ENCODE peak calls at places on chromosomes 12 and 14, in six cellular contexts. Y is A549, I is cardiac muscle cell, H is lower leg skin, X is HCT116, T is esophagus squamous epithelium. S is an unnamed sample.
A peak's percentile ranks its signal among the peaks of the same experiment; 100 is the strongest.

GRCh38 chr12:127162307-127162706 is 1104.7 kb upstream of the TMEM132C start:
- DNase-seq in Y (peak; percentile 53), I (peak; percentile 9), H (no peak), X (peak; percentile 23), T (no peak), S (no peak)

GRCh38 chr12:57755194-57755453 is 221 bp downstream of the MARCHF9 start:
- DNase-seq in Y (no peak), I (no peak), H (no peak), X (no peak), T (no peak), S (no peak)

GRCh38 chr12:14185441-14186192 is 179.9 kb upstream of the ATF7IP start:
- DNase-seq in Y (peak; percentile 49), I (peak; percentile 73), H (no peak), X (peak; percentile 39), T (no peak), S (peak; percentile 40)

GRCh38 chr12:63995512-63995911 is 151.0 kb downstream of the SRGAP1 start:
- DNase-seq in Y (no peak), I (no peak), H (no peak), X (no peak), T (no peak), S (no peak)

GRCh38 chr14:60092516-60092915 is 793 bp downstream of the PCNX4 start:
- DNase-seq in Y (peak; percentile 42), I (peak; percentile 49), H (no peak), X (no peak), T (no peak), S (peak; percentile 54)

GRCh38 chr12:99553461-99553860 is 94.1 kb upstream of the GARIN6 start:
- DNase-seq in Y (peak; percentile 13), I (no peak), H (no peak), X (no peak), T (no peak), S (no peak)

GRCh38 chr14:41022932-41023331 is 583.7 kb upstream of the LRFN5 start:
- DNase-seq in Y (no peak), I (no peak), H (no peak), X (no peak), T (no peak), S (peak; percentile 11)

GRCh38 chr12:69204191-69204590 is 35.2 kb upstream of the CPSF6 start:
- DNase-seq in Y (no peak), I (no peak), H (no peak), X (no peak), T (no peak), S (no peak)

GRCh38 chr12:6827437-6827894 is 741 bp upstream of the P3H3 start:
- DNase-seq in Y (peak; percentile 84), I (peak; percentile 91), H (peak; percentile 86), X (peak; percentile 69), T (no peak), S (peak; percentile 83)

GRCh38 chr12:129394416-129394815 is 509.4 kb downstream of the TMEM132D start:
- DNase-seq in Y (no peak), I (no peak), H (no peak), X (no peak), T (no peak), S (no peak)

GRCh38 chr12:64737539-64737938 is 21.7 kb downstream of the GNS start:
- DNase-seq in Y (no peak), I (no peak), H (no peak), X (peak; percentile 15), T (no peak), S (no peak)

GRCh38 chr14:105486974-105487448 is 325 bp downstream of the CRIP1 start:
- DNase-seq in Y (peak; percentile 78), I (no peak), H (no peak), X (no peak), T (no peak), S (no peak)

GRCh38 chr14:102539544-102540309 is 30.2 kb upstream of the ANKRD9 start:
- DNase-seq in Y (no peak), I (no peak), H (no peak), X (no peak), T (no peak), S (peak; percentile 69)

GRCh38 chr14:37116933-37117844 is 55.2 kb downstream of the SLC25A21 start:
- DNase-seq in Y (peak; percentile 74), I (no peak), H (no peak), X (peak; percentile 6), T (no peak), S (peak; percentile 61)

GRCh38 chr14:103151270-103151933 is 28.1 kb downstream of the TNFAIP2 start:
- DNase-seq in Y (no peak), I (no peak), H (no peak), X (no peak), T (no peak), S (no peak)

GRCh38 chr12:110042260-110042659 is 6.1 kb downstream of the C12orf76 start:
- DNase-seq in Y (peak; percentile 72), I (no peak), H (no peak), X (no peak), T (no peak), S (no peak)

GRCh38 chr14:59707778-59708635 is 131.4 kb upstream of the CCDC175 start:
- DNase-seq in Y (no peak), I (no peak), H (no peak), X (no peak), T (no peak), S (no peak)

GRCh38 chr12:69161835-69162234 is 77.5 kb upstream of the CPSF6 start:
- DNase-seq in Y (no peak), I (no peak), H (no peak), X (no peak), T (no peak), S (no peak)

GRCh38 chr12:92028039-92028709 is 117.5 kb downstream of the BTG1 start:
- DNase-seq in Y (no peak), I (no peak), H (no peak), X (no peak), T (no peak), S (no peak)

GRCh38 chr14:100692859-100693558 is 33.7 kb upstream of the DLK1 start:
- DNase-seq in Y (peak; percentile 85), I (no peak), H (no peak), X (peak; percentile 91), T (no peak), S (peak; percentile 83)

GRCh38 chr12:26226629-26227375 is 31.4 kb downstream of the SSPN start:
- DNase-seq in Y (no peak), I (peak; percentile 55), H (no peak), X (no peak), T (no peak), S (no peak)

GRCh38 chr14:100747736-100748135 is 21.0 kb downstream of the DLK1 start:
- DNase-seq in Y (no peak), I (no peak), H (no peak), X (no peak), T (no peak), S (no peak)

GRCh38 chr12:45322810-45323209 is 106.9 kb downstream of the ANO6 start:
- DNase-seq in Y (no peak), I (no peak), H (no peak), X (no peak), T (no peak), S (no peak)

GRCh38 chr14:42475289-42475688 is 868.6 kb downstream of the LRFN5 start:
- DNase-seq in Y (no peak), I (no peak), H (no peak), X (no peak), T (no peak), S (no peak)

GRCh38 chr12:96260644-96261043 is 66.5 kb downstream of the ELK3 start:
- DNase-seq in Y (no peak), I (no peak), H (no peak), X (no peak), T (no peak), S (no peak)

GRCh38 chr12:89234324-89235114 is 117.8 kb downstream of the DUSP6 start:
- DNase-seq in Y (no peak), I (no peak), H (no peak), X (no peak), T (no peak), S (no peak)

GRCh38 chr12:27652174-27652763 is 44.0 kb upstream of the REP15 start:
- DNase-seq in Y (peak; percentile 82), I (peak; percentile 90), H (peak; percentile 69), X (peak; percentile 58), T (no peak), S (peak; percentile 85)

GRCh38 chr12:67928621-67929369 is 60.5 kb upstream of the IFNG-AS1 start:
- DNase-seq in Y (no peak), I (no peak), H (no peak), X (no peak), T (no peak), S (no peak)

GRCh38 chr12:130192667-130193345 is 30.5 kb downstream of the FZD10 start:
- DNase-seq in Y (peak; percentile 12), I (peak; percentile 5), H (no peak), X (no peak), T (no peak), S (no peak)

GRCh38 chr14:20683896-20684661 is at the start of gene RNASE4:
- DNase-seq in Y (peak; percentile 92), I (peak; percentile 70), H (peak; percentile 91), X (peak; percentile 78), T (peak; percentile 26), S (peak; percentile 87)

GRCh38 chr12:122730215-122731014 is at the start of gene HCAR1:
- DNase-seq in Y (no peak), I (no peak), H (no peak), X (no peak), T (no peak), S (peak; percentile 57)

GRCh38 chr12:98998697-98999299 is 353.7 kb downstream of the APAF1 start:
- DNase-seq in Y (peak; percentile 47), I (peak; percentile 59), H (no peak), X (peak; percentile 12), T (no peak), S (peak; percentile 43)

GRCh38 chr12:72141381-72141780 is 130.8 kb upstream of the TRHDE start:
- DNase-seq in Y (peak; percentile 24), I (no peak), H (no peak), X (peak; percentile 22), T (no peak), S (peak; percentile 2)
- TF ChIP-seq CTCF in Y (no peak), I (no peak), H (no peak), X (peak; percentile 68), T (no peak), S (peak; percentile 2)

GRCh38 chr14:91834571-91834970 is 32.8 kb downstream of the TC2N start:
- DNase-seq in Y (no peak), I (no peak), H (no peak), X (no peak), T (no peak), S (no peak)
- H3K4me3 ChIP-seq in Y (no peak overlapping the region), I (no peak overlapping the region), H (no peak overlapping the region), X (no peak overlapping the region), T (no peak overlapping the region), S (no peak overlapping the region)

DNA sequence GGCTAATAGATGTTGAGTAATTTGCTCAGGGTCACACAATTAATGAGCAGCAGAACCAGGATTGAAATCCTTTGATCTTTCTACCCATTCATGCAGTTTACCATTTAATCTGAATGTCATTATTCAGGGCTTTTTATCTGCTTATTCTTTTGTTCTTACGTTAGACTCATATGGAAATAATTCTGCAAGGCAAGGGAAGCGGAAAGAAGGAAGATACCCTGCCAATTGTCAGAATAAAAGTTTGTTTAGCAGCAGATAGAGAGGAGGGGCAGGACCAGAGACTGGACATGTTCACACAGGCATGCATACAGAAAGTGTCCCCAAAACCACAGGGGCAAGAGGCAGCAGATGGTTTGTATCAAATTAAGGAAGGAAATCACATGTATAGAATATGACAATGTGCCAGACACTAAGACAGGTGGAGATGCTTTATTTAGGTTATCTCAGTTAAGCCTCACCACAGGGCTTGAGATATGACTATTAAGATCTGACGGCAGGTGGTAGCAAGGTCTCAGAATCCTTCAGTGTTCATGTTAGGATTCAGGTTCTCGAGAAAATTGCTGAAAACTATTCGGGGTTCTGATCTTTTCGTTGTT is 29.8 kb downstream of the BRMS1L start:
- DNase-seq in Y (no peak), I (no peak), H (no peak), X (no peak), T (no peak), S (no peak)
- TF ChIP-seq CTCF in Y (no peak), I (no peak), H (no peak), X (no peak), T (no peak), S (no peak)

GRCh38 chr12:56749364-56749763 is 2.8 kb downstream of the PRIM1 start:
- DNase-seq in Y (no peak), I (no peak), H (no peak), X (no peak), T (no peak), S (no peak)
- H3K4me3 ChIP-seq in Y (no peak overlapping the region), I (no peak overlapping the region), H (no peak overlapping the region), X (no peak overlapping the region), T (no peak overlapping the region), S (no peak overlapping the region)

S was measured in fibroblast of villous mesenchyme.